ENCODE peak calls at places on chromosomes 7 and 10, in ten cellular contexts. P is GM12878; M is heart right ventricle; E is Panc1; K is PC-3; S is SJSA1; U is body of pancreas; R is CD4-positive, alpha-beta memory T cell; X is OCI-LY7; C is HL-60. O is an unnamed sample.

GRCh38 chr7:2069472-2069860 is 163.3 kb downstream of the MAD1L1 start:
- DNase-seq in P (no peak), M (no peak), E (no peak), K (no peak), S (no peak), U (no peak), R (no peak), X (peak), C (no peak), O (no peak)

GRCh38 chr10:20041931-20042330 is 225.7 kb downstream of the PLXDC2 start:
- DNase-seq in P (no peak), M (no peak), E (no peak), K (no peak), S (no peak), U (no peak), R (no peak), X (no peak), C (no peak), O (no peak)

GRCh38 chr7:89623018-89623672 is 531.1 kb upstream of the STEAP1 start:
- DNase-seq in P (peak), M (no peak), E (peak), K (peak), S (no peak), U (peak), R (peak), X (peak), C (peak), O (no peak)

GRCh38 chr10:114694735-114695134 is 36.7 kb upstream of the ABLIM1 start:
- DNase-seq in P (no peak), M (no peak), E (no peak), K (peak), S (peak), U (peak), R (peak), X (peak), C (peak), O (no peak)

GRCh38 chr7:20834656-20835055 is 48.0 kb upstream of the SP8 start:
- DNase-seq in P (no peak), M (no peak), E (no peak), K (peak), S (no peak), U (no peak), R (no peak), X (no peak), C (no peak), O (no peak)

GRCh38 chr7:149070372-149071140 is 20.0 kb downstream of the ZNF786 start:
- DNase-seq in P (no peak), M (no peak), E (no peak), K (no peak), S (no peak), U (no peak), R (no peak), X (no peak), C (peak), O (no peak)

GRCh38 chr7:16918288-16918895 is 36.6 kb upstream of the AGR3 start:
- DNase-seq in P (no peak), M (peak), E (peak), K (peak), S (no peak), U (peak), R (no peak), X (peak), C (peak), O (no peak)

GRCh38 chr7:27277628-27278027 is 35.0 kb downstream of the EVX1 start:
- DNase-seq in P (no peak), M (no peak), E (no peak), K (peak), S (no peak), U (peak), R (no peak), X (no peak), C (no peak), O (no peak)

GRCh38 chr7:5624386-5625365 is 156.8 kb downstream of the RNF216 start:
- DNase-seq in P (no peak), M (no peak), E (no peak), K (no peak), S (no peak), U (no peak), R (no peak), X (no peak), C (no peak), O (no peak)

GRCh38 chr7:107103369-107103768 is 58.9 kb downstream of the PRKAR2B start:
- DNase-seq in P (no peak), M (no peak), E (no peak), K (peak), S (no peak), U (no peak), R (no peak), X (peak), C (no peak), O (no peak)

GRCh38 chr7:133691727-133692450 is 435.3 kb upstream of the LRGUK start:
- DNase-seq in P (no peak), M (no peak), E (no peak), K (no peak), S (no peak), U (no peak), R (no peak), X (no peak), C (no peak), O (no peak)

GRCh38 chr10:43395571-43396060 is 13.4 kb downstream of the HNRNPF start:
- DNase-seq in P (no peak), M (no peak), E (no peak), K (no peak), S (no peak), U (peak), R (no peak), X (peak), C (peak), O (no peak)

GRCh38 chr10:95277201-95277570 is 13.6 kb downstream of the PDLIM1 start:
- DNase-seq in P (no peak), M (no peak), E (no peak), K (no peak), S (peak), U (no peak), R (no peak), X (no peak), C (no peak), O (no peak)

GRCh38 chr10:96017227-96017687 is 26.1 kb upstream of the CCNJ start:
- DNase-seq in P (peak), M (peak), E (peak), K (peak), S (no peak), U (peak), R (peak), X (peak), C (peak), O (no peak)

GRCh38 chr7:121160150-121161008 is 168.4 kb upstream of the WNT16 start:
- DNase-seq in P (no peak), M (no peak), E (no peak), K (no peak), S (no peak), U (no peak), R (no peak), X (peak), C (no peak), O (no peak)

GRCh38 chr7:151315038-151315655 is 26.5 kb upstream of the NUB1 start:
- DNase-seq in P (peak), M (peak), E (peak), K (peak), S (peak), U (peak), R (peak), X (peak), C (peak), O (no peak)

GRCh38 chr10:7986851-7987250 is 67.6 kb upstream of the GATA3 start:
- DNase-seq in P (no peak), M (no peak), E (no peak), K (no peak), S (no peak), U (no peak), R (no peak), X (no peak), C (no peak), O (no peak)

GRCh38 chr10:119024882-119025281 is 4.6 kb upstream of the NANOS1 start:
- DNase-seq in P (no peak), M (no peak), E (no peak), K (peak), S (peak), U (no peak), R (no peak), X (no peak), C (no peak), O (no peak)

GRCh38 chr10:47031251-47031952 is 120.2 kb downstream of the PTPN20 start:
- DNase-seq in P (no peak), M (no peak), E (no peak), K (no peak), S (peak), U (peak), R (no peak), X (peak), C (no peak), O (no peak)

GRCh38 chr10:30151581-30152389 is 92.4 kb upstream of the JCAD start:
- DNase-seq in P (no peak), M (peak), E (peak), K (peak), S (peak), U (no peak), R (no peak), X (no peak), C (no peak), O (no peak)

GRCh38 chr10:112981553-112981952 is 31.5 kb downstream of the TCF7L2 start:
- DNase-seq in P (peak), M (no peak), E (no peak), K (no peak), S (no peak), U (no peak), R (no peak), X (peak), C (peak), O (no peak)

GRCh38 chr10:22624289-22624738 is 90.1 kb downstream of the PIP4K2A start:
- DNase-seq in P (no peak), M (no peak), E (peak), K (peak), S (no peak), U (no peak), R (no peak), X (no peak), C (no peak), O (no peak)

GRCh38 chr7:23385120-23385519 is 85.2 kb downstream of the IGF2BP3 start:
- DNase-seq in P (no peak), M (no peak), E (no peak), K (no peak), S (no peak), U (no peak), R (no peak), X (no peak), C (no peak), O (no peak)

GRCh38 chr10:12782537-12782936 is 219.0 kb downstream of the CCDC3 start:
- DNase-seq in P (no peak), M (peak), E (peak), K (peak), S (peak), U (peak), R (peak), X (peak), C (peak), O (no peak)

GRCh38 chr10:133257489-133258065 is 19.1 kb downstream of the ADAM8 start:
- DNase-seq in P (no peak), M (peak), E (no peak), K (peak), S (no peak), U (peak), R (no peak), X (no peak), C (peak), O (peak)

GRCh38 chr7:1856161-1856965 is 186.3 kb downstream of the ELFN1 start:
- DNase-seq in P (no peak), M (no peak), E (no peak), K (no peak), S (no peak), U (peak), R (no peak), X (no peak), C (no peak), O (no peak)

GRCh38 chr7:12031186-12031585 is 179.9 kb upstream of the TMEM106B start:
- DNase-seq in P (no peak), M (no peak), E (no peak), K (no peak), S (no peak), U (no peak), R (no peak), X (no peak), C (no peak), O (no peak)

DNA sequence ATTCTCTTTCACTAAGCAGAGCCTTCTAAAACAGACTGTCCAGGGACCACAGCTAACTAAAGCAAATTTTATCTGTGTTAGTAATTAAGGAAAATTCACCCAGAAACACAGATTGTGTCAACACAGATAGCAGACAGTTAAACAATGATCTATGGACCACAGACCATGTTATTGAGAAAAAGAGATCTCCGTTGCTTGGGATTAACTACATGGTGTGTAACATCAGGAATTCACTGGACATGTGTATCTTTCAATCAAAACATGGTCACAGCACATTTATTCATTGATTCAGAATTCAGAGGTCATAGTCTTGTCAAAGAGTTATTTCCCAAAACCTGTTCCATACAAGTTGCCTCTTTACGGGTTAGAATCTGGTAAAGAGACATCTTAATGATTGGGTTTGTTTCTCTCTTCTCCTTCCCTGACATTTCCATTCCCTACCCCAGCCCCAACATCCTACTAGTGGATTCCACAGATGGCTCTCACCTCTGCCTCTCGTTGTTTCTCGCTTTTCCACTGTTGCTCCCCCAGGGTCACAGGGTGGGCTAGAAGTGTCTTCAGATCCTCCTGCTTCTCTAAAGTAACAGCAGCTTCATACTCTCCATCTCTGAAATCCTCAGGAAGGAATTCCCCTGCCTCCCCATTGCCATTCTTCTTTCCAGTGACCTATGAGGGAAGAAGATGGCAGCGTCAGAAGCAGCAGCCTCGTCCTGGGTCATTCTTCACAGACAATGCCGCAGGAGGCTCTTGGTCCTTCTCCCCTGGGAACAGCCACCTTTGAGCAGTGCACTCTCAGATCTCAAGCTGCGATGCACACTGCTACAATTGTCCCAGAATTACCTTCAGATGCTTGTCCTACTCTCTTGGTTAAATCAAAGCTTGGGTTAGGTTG is 958 bp downstream of the ANKRD1 start:
- DNase-seq in P (no peak), M (no peak), E (no peak), K (no peak), S (no peak), U (no peak), R (no peak), X (no peak), C (no peak), O (no peak)
- H3K27ac ChIP-seq in P (no peak), M (peak), E (no peak), K (no peak), S (peak), U (no peak), R (no peak), X (no peak), C (no peak), O (no peak)

DNA sequence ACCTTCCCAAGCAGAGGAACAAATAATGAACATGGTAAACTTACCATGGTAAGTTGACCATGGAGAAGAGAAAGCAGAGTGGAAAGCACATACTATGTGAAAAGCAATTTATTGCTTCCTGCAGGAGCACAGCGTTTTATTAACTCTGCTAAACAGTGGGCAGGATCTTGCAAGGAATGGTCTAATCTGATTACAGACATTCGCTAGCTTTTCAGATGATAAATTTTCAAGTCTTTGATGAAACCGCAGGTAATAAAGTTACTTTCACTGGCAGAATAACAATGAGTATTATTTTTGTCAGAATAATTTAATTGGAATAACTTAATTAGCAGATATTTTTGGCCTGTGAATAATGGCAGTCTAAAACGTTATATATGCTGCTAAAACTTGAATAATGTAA is 89.6 kb upstream of the HGF start:
- DNase-seq in P (no peak), M (no peak), E (no peak), K (no peak), S (no peak), U (no peak), R (no peak), X (no peak), C (no peak), O (no peak)
- H3K27ac ChIP-seq in P (no peak), M (no peak), E (no peak), K (peak), S (no peak), U (no peak), R (no peak), X (no peak), C (no peak), O (no peak)

GRCh38 chr10:6581750-6582697 is 1.9 kb upstream of the PRKCQ start:
- DNase-seq in P (no peak), M (no peak), E (no peak), K (no peak), S (no peak), U (no peak), R (no peak), X (no peak), C (no peak), O (peak)
- H3K27ac ChIP-seq in P (no peak), M (no peak), E (no peak), K (no peak), S (no peak), U (no peak), R (peak), X (no peak), C (no peak), O (peak)

GRCh38 chr10:59967079-59967478 is 60.7 kb upstream of the CCDC6 start:
- DNase-seq in P (no peak), M (no peak), E (no peak), K (peak), S (no peak), U (no peak), R (no peak), X (no peak), C (no peak), O (no peak)

GRCh38 chr10:59970396-59971368 is 64.3 kb upstream of the CCDC6 start:
- DNase-seq in P (no peak), M (no peak), E (no peak), K (no peak), S (no peak), U (no peak), R (no peak), X (peak), C (no peak), O (no peak)

GRCh38 chr10:59976909-59977308 is 70.6 kb upstream of the CCDC6 start:
- DNase-seq in P (no peak), M (no peak), E (no peak), K (peak), S (no peak), U (no peak), R (no peak), X (no peak), C (no peak), O (no peak)

GRCh38 chr10:59968705-59969104 is 62.3 kb upstream of the CCDC6 start:
- DNase-seq in P (no peak), M (no peak), E (no peak), K (peak), S (no peak), U (peak), R (no peak), X (no peak), C (no peak), O (no peak)

DNA sequence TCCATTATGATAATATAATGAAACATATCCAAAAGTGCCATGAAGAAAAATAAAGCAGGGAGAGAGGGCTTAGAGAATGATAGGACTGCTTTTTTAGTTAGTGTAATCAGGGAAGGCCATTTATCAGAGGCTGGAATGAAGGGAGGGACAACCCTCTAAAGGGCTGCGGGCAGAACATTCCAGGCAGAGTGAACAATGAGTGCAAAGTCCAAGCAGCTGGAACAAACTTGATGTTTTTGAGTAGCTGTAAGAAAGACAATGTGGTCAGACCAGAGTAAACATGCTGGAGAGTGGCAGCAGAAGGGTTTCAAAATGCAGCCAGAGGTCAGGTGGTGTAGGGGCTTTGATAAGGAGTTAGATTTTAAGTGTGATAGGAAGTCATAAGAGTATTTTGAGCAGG is 65.6 kb upstream of the CCDC6 start:
- DNase-seq in P (no peak), M (no peak), E (no peak), K (peak), S (no peak), U (peak), R (no peak), X (no peak), C (no peak), O (no peak)
- H3K27ac ChIP-seq in P (no peak), M (peak), E (no peak), K (no peak), S (no peak), U (peak), R (no peak), X (no peak), C (no peak), O (no peak)

GRCh38 chr7:87876040-87876758 is at the start of the genes DBF4 and SLC25A40:
- DNase-seq in P (peak), M (peak), E (peak), K (peak), S (peak), U (peak), R (peak), X (peak), C (peak), O (peak)
- H3K27ac ChIP-seq in P (peak), M (peak), E (peak), K (peak), S (peak), U (peak), R (peak), X (peak), C (peak), O (peak)

GRCh38 chr10:126570631-126571170 is 99.8 kb downstream of the C10orf90 start:
- DNase-seq in P (no peak), M (no peak), E (no peak), K (no peak), S (no peak), U (no peak), R (no peak), X (no peak), C (no peak), O (no peak)
- H3K27ac ChIP-seq in P (no peak), M (no peak), E (no peak), K (no peak), S (peak), U (no peak), R (no peak), X (no peak), C (no peak), O (peak)

GRCh38 chr7:116674508-116675173 is 2.6 kb downstream of the MET start:
- DNase-seq in P (no peak), M (no peak), E (no peak), K (peak), S (no peak), U (no peak), R (no peak), X (no peak), C (no peak), O (no peak)

GRCh38 chr7:116671681-116672595 is at the start of gene MET:
- DNase-seq in P (no peak), M (peak), E (peak), K (peak), S (peak), U (peak), R (no peak), X (no peak), C (peak), O (peak)

GRCh38 chr7:116671111-116671510 is 885 bp upstream of the MET start:
- DNase-seq in P (no peak), M (no peak), E (no peak), K (no peak), S (no peak), U (no peak), R (no peak), X (no peak), C (no peak), O (no peak)

GRCh38 chr7:116672596-116673503 is 854 bp downstream of the MET start:
- DNase-seq in P (no peak), M (peak), E (no peak), K (peak), S (no peak), U (peak), R (no peak), X (no peak), C (no peak), O (peak)

GRCh38 chr7:116673504-116673865 is 1.5 kb downstream of the MET start:
- DNase-seq in P (no peak), M (no peak), E (no peak), K (no peak), S (no peak), U (no peak), R (no peak), X (no peak), C (no peak), O (no peak)
- H3K27ac ChIP-seq in P (no peak), M (no peak), E (peak), K (peak), S (no peak), U (no peak), R (no peak), X (no peak), C (no peak), O (peak)

GRCh38 chr7:38232475-38233366 is 40.7 kb downstream of the TARP start:
- DNase-seq in P (peak), M (no peak), E (no peak), K (no peak), S (peak), U (no peak), R (peak), X (no peak), C (peak), O (no peak)

GRCh38 chr7:38224392-38224791 is 46.3 kb downstream of the STARD3NL start:
- DNase-seq in P (no peak), M (no peak), E (no peak), K (no peak), S (no peak), U (no peak), R (no peak), X (no peak), C (no peak), O (no peak)

GRCh38 chr7:38229386-38229785 is 44.0 kb downstream of the TARP start:
- DNase-seq in P (no peak), M (no peak), E (no peak), K (peak), S (no peak), U (no peak), R (no peak), X (no peak), C (no peak), O (no peak)
- H3K27ac ChIP-seq in P (no peak), M (no peak), E (no peak), K (no peak), S (no peak), U (no peak), R (no peak), X (no peak), C (peak), O (no peak)

GRCh38 chr7:157339777-157340677 is 3.2 kb downstream of the DNAJB6 start:
- DNase-seq in P (no peak), M (peak), E (peak), K (peak), S (peak), U (peak), R (peak), X (peak), C (peak), O (peak)
- H3K27ac ChIP-seq in P (peak), M (peak), E (peak), K (peak), S (no peak), U (no peak), R (peak), X (peak), C (peak), O (no peak)

O was measured in substantia nigra.